ENCODE peak calls at places on chromosomes 7 and 10, in six cellular contexts. T is adipocyte; O is stimulated activated CD4-positive, alpha-beta T cell treated with anti-CD3 and anti-CD28 coated beads, Interleukin-2, amount 100 ng/mL, for 48 hours; M is T47D; W is T-cell; H is activated CD4-positive, alpha-beta T cell treated with anti-CD3 and anti-CD28 coated beads, Interleukin-2, amount 50 U/mL, for 1 hour. D is an unnamed sample.

GRCh38 chr7:74355091-74355490 is 65.9 kb downstream of the CLIP2 start:
- DNase-seq in T (peak), O (no peak), M (no peak), W (no peak), H (no peak), D (no peak)

GRCh38 chr10:70582793-70583700 is 19.5 kb downstream of the PRF1 start:
- DNase-seq in T (no peak), O (no peak), M (no peak), W (no peak), H (no peak), D (no peak)

GRCh38 chr7:30877010-30877740 is 34.5 kb upstream of the AQP1 start:
- DNase-seq in T (no peak), O (no peak), M (no peak), W (no peak), H (no peak), D (no peak)

GRCh38 chr7:79709574-79710409 is 256.3 kb upstream of the MAGI2 start:
- DNase-seq in T (peak), O (no peak), M (no peak), W (no peak), H (no peak), D (no peak)

GRCh38 chr7:77759294-77759889 is 38.8 kb downstream of the TMEM60 start:
- DNase-seq in T (peak), O (peak), M (no peak), W (peak), H (peak), D (peak)

GRCh38 chr7:147308539-147308938 is 1191.9 kb downstream of the CNTNAP2 start:
- DNase-seq in T (peak), O (no peak), M (no peak), W (no peak), H (no peak), D (no peak)

GRCh38 chr7:98755138-98755898 is 114.5 kb downstream of the TMEM130 start:
- DNase-seq in T (no peak), O (no peak), M (no peak), W (no peak), H (no peak), D (no peak)

GRCh38 chr10:63633677-63634487 is 112.7 kb downstream of the REEP3 start:
- DNase-seq in T (peak), O (no peak), M (no peak), W (no peak), H (no peak), D (no peak)

GRCh38 chr7:46682841-46683624 is 762.0 kb upstream of the IGFBP3 start:
- DNase-seq in T (peak), O (no peak), M (no peak), W (no peak), H (no peak), D (no peak)

GRCh38 chr7:55980266-55980665 is 15.9 kb downstream of the NIPSNAP2 start:
- DNase-seq in T (no peak), O (no peak), M (no peak), W (no peak), H (no peak), D (no peak)

GRCh38 chr10:119342017-119342734 is 134.8 kb downstream of the GRK5 start:
- DNase-seq in T (no peak), O (no peak), M (no peak), W (no peak), H (no peak), D (no peak)

GRCh38 chr10:95404460-95404858 is 113.7 kb upstream of the PDLIM1 start:
- DNase-seq in T (no peak), O (no peak), M (no peak), W (no peak), H (no peak), D (no peak)

GRCh38 chr7:127976056-127976455 is 55.2 kb downstream of the LRRC4 start:
- DNase-seq in T (no peak), O (no peak), M (no peak), W (no peak), H (no peak), D (no peak)

D was measured in CD4-positive, alpha-beta memory T cell.